ENCODE peak calls at places on chromosomes 2 and 18, in eight cellular contexts. G is B cell, H is foreskin fibroblast, T is tibial nerve, W is sigmoid colon, Q is uterus, C is gastrocnemius medialis, F is lung. Y is an unnamed sample.

GRCh38 chr18:12478269-12479057 is 70.7 kb downstream of the PRELID3A start:
- DNase-seq in G (no peak), H (no peak), T (no peak), W (no peak), Q (no peak), C (no peak), F (no peak), Y (no peak)

GRCh38 chr2:61222567-61222966 is 60.6 kb downstream of the C2orf74 start:
- DNase-seq in G (no peak), H (no peak), T (no peak), W (no peak), Q (no peak), C (no peak), F (no peak), Y (no peak)

GRCh38 chr2:222518570-222519381 is 94.4 kb downstream of the SGPP2 start:
- DNase-seq in G (no peak), H (no peak), T (no peak), W (no peak), Q (no peak), C (peak; percentile 40), F (peak; percentile 66), Y (no peak)

GRCh38 chr18:5710676-5711075 is 166.9 kb upstream of the EPB41L3 start:
- DNase-seq in G (no peak), H (no peak), T (no peak), W (no peak), Q (no peak), C (no peak), F (no peak), Y (no peak)

GRCh38 chr2:234329202-234329930 is 167.5 kb downstream of the ARL4C start:
- DNase-seq in G (no peak), H (no peak), T (no peak), W (no peak), Q (no peak), C (no peak), F (peak; percentile 45), Y (no peak)

GRCh38 chr2:88216641-88217040 is 46.5 kb downstream of the THNSL2 start:
- DNase-seq in G (no peak), H (no peak), T (no peak), W (no peak), Q (no peak), C (no peak), F (no peak), Y (no peak)

GRCh38 chr2:29587791-29588190 is 333.6 kb downstream of the ALK start:
- DNase-seq in G (no peak), H (no peak), T (no peak), W (no peak), Q (no peak), C (no peak), F (no peak), Y (no peak)

GRCh38 chr2:179817181-179817841 is 44.1 kb downstream of the ZNF385B start:
- DNase-seq in G (no peak), H (no peak), T (no peak), W (no peak), Q (no peak), C (no peak), F (no peak), Y (no peak)

GRCh38 chr2:166375205-166375735 is 474 bp downstream of the SCN9A start:
- DNase-seq in G (no peak), H (peak; percentile 9), T (no peak), W (no peak), Q (no peak), C (no peak), F (no peak), Y (no peak)

GRCh38 chr2:225400060-225400511 is 576 bp downstream of the NYAP2 start:
- DNase-seq in G (no peak), H (peak; percentile 37), T (no peak), W (no peak), Q (no peak), C (no peak), F (no peak), Y (no peak)

GRCh38 chr18:42977982-42978595 is 137.4 kb downstream of the RIT2 start:
- DNase-seq in G (no peak), H (no peak), T (no peak), W (no peak), Q (no peak), C (no peak), F (no peak), Y (no peak)

GRCh38 chr18:10041180-10041579 is 127.4 kb downstream of the VAPA start:
- DNase-seq in G (no peak), H (peak; percentile 82), T (peak; percentile 53), W (peak; percentile 95), Q (peak; percentile 82), C (peak; percentile 70), F (no peak), Y (no peak)

GRCh38 chr2:38533757-38534545 is 68.8 kb downstream of the HNRNPLL start:
- DNase-seq in G (no peak), H (no peak), T (no peak), W (no peak), Q (no peak), C (no peak), F (no peak), Y (no peak)

GRCh38 chr2:67463810-67464209 is 66.7 kb downstream of the ETAA1 start:
- DNase-seq in G (no peak), H (no peak), T (no peak), W (no peak), Q (no peak), C (peak; percentile 15), F (no peak), Y (no peak)

GRCh38 chr18:56648307-56648706 is 2.9 kb upstream of the WDR7 start:
- DNase-seq in G (no peak), H (no peak), T (no peak), W (no peak), Q (no peak), C (no peak), F (no peak), Y (no peak)

GRCh38 chr18:58310517-58310916 is 266.5 kb downstream of the NEDD4L start:
- DNase-seq in G (no peak), H (no peak), T (no peak), W (peak; percentile 78), Q (no peak), C (peak; percentile 82), F (peak; percentile 90), Y (peak; percentile 18)

GRCh38 chr2:188207554-188207953 is 84.1 kb upstream of the GULP1 start:
- DNase-seq in G (no peak), H (no peak), T (no peak), W (no peak), Q (no peak), C (no peak), F (no peak), Y (no peak)

GRCh38 chr2:96800762-96801463 is 15.2 kb upstream of the CNNM3 start:
- DNase-seq in G (peak; percentile 92), H (peak; percentile 30), T (peak; percentile 40), W (peak; percentile 85), Q (peak; percentile 72), C (peak; percentile 89), F (peak; percentile 74), Y (peak; percentile 91)

GRCh38 chr2:181066333-181066732 is 85.9 kb downstream of the UBE2E3 start:
- DNase-seq in G (no peak), H (no peak), T (no peak), W (no peak), Q (no peak), C (no peak), F (no peak), Y (no peak)

GRCh38 chr2:69046221-69046662 is 33.3 kb downstream of the ANTXR1 start:
- DNase-seq in G (no peak), H (peak; percentile 46), T (no peak), W (no peak), Q (no peak), C (no peak), F (no peak), Y (no peak)

DNA sequence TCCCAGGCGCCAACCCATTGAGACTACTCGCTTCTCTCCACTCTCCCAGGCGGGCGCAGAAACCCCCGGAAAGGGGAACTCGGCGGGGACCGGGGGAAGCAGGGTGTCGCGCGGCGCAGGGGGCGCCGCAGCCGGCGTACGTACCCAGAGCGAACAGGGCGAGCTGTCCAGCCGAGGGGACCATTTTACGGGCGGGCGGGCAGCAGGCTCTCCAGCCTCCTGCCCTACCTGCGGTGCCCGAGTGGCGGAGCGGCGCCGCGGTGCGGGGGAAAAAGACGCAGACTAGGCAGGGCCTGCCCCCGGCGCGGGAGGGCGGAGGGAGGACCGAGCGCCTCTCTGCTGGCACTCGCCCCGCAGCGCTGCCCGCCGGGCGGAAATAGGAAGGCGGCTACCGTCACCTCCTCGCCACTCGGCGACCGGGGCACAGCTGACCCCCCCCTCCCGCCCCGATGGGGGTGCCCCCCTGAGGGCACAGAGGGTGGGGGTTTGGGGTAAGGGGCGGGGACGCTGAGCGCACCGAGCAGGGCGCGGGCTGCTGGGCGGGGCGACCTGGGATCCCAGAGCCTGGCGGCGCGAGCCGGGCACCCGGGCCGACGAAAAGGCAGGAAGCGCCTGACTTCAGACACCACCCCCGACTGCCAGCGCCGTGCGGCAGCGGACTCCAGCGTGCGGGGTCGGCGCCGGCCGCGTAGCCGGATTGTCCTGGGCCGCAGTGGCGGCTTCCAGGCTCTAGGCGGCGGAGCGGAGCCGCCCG is at the start of gene TGFA:
- DNase-seq in G (peak; percentile 73), H (peak; percentile 11), T (peak; percentile 15), W (peak; percentile 71), Q (peak; percentile 28), C (no peak), F (peak; percentile 80), Y (peak; percentile 83)
- TF ChIP-seq CTCF in G (peak; percentile 72), H (peak; percentile 77), T (peak; percentile 56), W (peak; percentile 61), Q (peak; percentile 58), C (peak; percentile 55), F (peak; percentile 37), Y (peak; percentile 66)

DNA sequence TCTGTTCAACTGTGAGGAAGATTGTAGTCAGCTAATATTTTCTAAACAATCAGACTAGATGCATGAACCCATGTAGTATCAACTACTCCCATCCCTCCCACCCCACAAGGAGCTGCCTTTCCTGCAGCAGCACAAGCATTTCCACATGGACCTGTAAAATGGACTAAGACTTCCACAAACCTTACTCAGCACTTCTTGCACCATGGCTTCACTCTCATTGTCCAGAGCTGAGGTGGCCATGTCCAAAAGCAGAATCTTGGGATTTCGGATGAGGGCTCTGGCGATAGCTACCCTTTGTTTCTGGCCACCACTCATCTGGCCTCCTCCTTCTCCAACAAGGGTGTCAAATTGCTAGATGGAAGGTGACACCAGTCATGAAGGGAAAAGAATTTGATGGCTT is 61.3 kb downstream of the ABCB11 start:
- DNase-seq in G (no peak), H (no peak), T (no peak), W (no peak), Q (no peak), C (no peak), F (no peak), Y (no peak)
- TF ChIP-seq CTCF in G (no peak), H (no peak), T (no peak), W (no peak), Q (no peak), C (no peak), F (no peak), Y (no peak)

DNA sequence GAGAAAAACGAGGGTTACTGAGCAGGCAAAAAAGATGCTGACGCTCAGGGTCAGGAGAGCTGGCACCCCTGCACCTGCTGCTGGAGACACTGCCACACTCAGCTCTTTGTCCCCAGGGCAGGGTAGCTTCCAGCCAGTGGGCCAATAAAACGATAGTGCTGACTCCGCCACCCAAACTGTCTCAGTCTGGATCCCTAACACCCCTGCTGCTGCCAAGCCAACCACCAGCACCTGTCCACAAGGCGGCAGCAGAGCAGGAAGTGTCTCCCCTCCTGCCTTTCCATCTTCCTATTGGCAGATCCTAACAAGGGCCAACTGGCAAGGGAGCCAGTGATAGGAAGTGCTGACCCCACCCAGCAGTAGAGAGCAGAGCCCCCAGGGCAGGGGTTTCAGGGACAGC is 531.5 kb upstream of the SALL3 start:
- DNase-seq in G (no peak), H (no peak), T (no peak), W (no peak), Q (no peak), C (no peak), F (no peak), Y (no peak)
- TF ChIP-seq CTCF in G (no peak), H (no peak), T (no peak), W (no peak), Q (no peak), C (no peak), F (no peak), Y (no peak)

GRCh38 chr18:33495278-33495677 is 54.8 kb upstream of the CCDC178 start:
- DNase-seq in G (no peak), H (no peak), T (no peak), W (no peak), Q (no peak), C (no peak), F (no peak), Y (no peak)
- TF ChIP-seq CTCF in G (no peak), H (no peak), T (no peak), W (no peak), Q (peak; percentile 12), C (no peak), F (no peak), Y (peak; percentile 32)

Y was measured in GM13976.